ENCODE peak calls at places on chromosomes 16 and 17, in five cellular contexts. B is heart left ventricle, Z is fibroblast of lung, R is lower lobe of right lung, J is aorta. L is an unnamed sample.
A peak's percentile ranks its signal among the peaks of the same experiment; 100 is the strongest.

GRCh38 chr17:63701477-63702222 is 1.7 kb upstream of the LIMD2 start:
- DNase-seq in J (peak; percentile 66), R (peak; percentile 81), B (peak; percentile 46), Z (no peak), L (no peak)

GRCh38 chr17:29569245-29569950 is 897 bp downstream of the TP53I13 start:
- DNase-seq in R (no peak), J (peak; percentile 37), Z (no peak), B (peak; percentile 20), L (peak; percentile 51)

GRCh38 chr16:89096768-89097527 is 3.3 kb downstream of the ACSF3 start:
- DNase-seq in B (no peak), J (no peak), R (no peak), Z (no peak), L (no peak)

GRCh38 chr17:29838961-29839360 is 91.1 kb downstream of the SSH2 start:
- DNase-seq in R (peak; percentile 45), J (no peak), Z (peak; percentile 52), B (peak; percentile 32), L (no peak)

GRCh38 chr17:10197721-10198508 is 491 bp downstream of the GAS7 start:
- DNase-seq in B (peak; percentile 24), Z (no peak), R (peak; percentile 57), J (peak; percentile 60), L (peak; percentile 19)

GRCh38 chr16:53721017-53721416 is 17.1 kb downstream of the FTO start:
- DNase-seq in R (no peak), J (no peak), Z (no peak), B (no peak), L (no peak)

GRCh38 chr17:78173025-78173715 is 4.8 kb downstream of the SYNGR2 start:
- DNase-seq in R (peak; percentile 62), J (no peak), Z (no peak), B (peak; percentile 27), L (no peak)

GRCh38 chr17:81712468-81713003 is 452 bp downstream of the SLC25A10 start:
- DNase-seq in R (no peak), B (no peak), Z (no peak), J (no peak), L (no peak)

GRCh38 chr16:21264226-21265036 is 13.7 kb downstream of the CRYM start:
- DNase-seq in Z (peak; percentile 8), J (no peak), R (no peak), B (peak; percentile 35), L (no peak)

GRCh38 chr17:80449930-80450576 is 26.4 kb downstream of the NPTX1 start:
- DNase-seq in B (no peak), R (no peak), Z (peak; percentile 14), J (no peak), L (no peak)

GRCh38 chr17:10033982-10034381 is 128.9 kb upstream of the RCVRN start:
- DNase-seq in B (no peak), Z (no peak), R (peak; percentile 61), J (peak; percentile 67), L (no peak)

GRCh38 chr16:57616241-57616640 is 12.2 kb upstream of the ADGRG1 start:
- DNase-seq in B (peak; percentile 12), Z (no peak), J (peak; percentile 35), R (no peak), L (no peak)
- H3K4me1 ChIP-seq in B (no peaks in the 10 kb centered on the region), Z (peaks cover 3% of the 10 kb centered on the region), J (no peaks in the 10 kb centered on the region), R (peaks cover 8% of the 10 kb centered on the region), L (no peaks in the 10 kb centered on the region)

DNA sequence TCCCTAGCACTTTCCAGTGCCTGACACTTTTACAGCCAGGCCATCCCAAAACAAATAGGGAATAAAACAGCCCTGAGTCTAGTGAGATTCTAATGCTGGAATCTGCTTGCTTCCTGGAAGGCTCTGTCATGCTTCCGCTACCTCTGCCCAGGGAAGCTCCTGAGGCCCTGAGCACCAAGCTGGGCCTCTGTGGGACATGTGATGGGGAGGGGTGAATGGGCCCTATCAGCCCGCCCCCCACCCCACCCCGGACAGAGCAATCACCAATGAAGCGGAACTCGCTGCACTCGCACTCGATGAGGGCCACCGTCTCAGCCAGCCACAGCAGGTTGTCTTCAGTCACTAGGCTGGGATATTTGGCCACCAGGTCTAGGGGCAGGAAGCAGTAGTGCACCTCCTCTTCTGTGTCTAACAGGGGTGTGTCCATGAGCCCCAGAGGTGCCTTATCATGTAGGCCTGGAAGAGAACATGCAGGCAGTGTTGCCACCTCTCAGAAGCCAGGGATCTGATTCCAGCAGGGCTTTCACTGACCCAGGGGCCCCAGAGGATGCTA is 23.6 kb downstream of the KCTD19 start:
- DNase-seq in B (no peak), J (no peak), R (no peak), Z (no peak), L (no peak)
- H3K27ac ChIP-seq in B (no peak overlapping the region), J (no peak overlapping the region), R (no peak overlapping the region), Z (no peak overlapping the region), L (no peak overlapping the region)

GRCh38 chr16:56365552-56365951 is 59.8 kb downstream of the AMFR start:
- DNase-seq in R (no peak), B (no peak), J (no peak), Z (no peak), L (no peak)
- H3K36me3 ChIP-seq in R (peaks cover 87% of the 10 kb centered on the region), B (peaks cover 26% of the 10 kb centered on the region), J (peaks cover 5% of the 10 kb centered on the region), Z (peaks cover 18% of the 10 kb centered on the region), L (peaks cover 77% of the 10 kb centered on the region)

GRCh38 chr16:58047557-58048348 is 22.2 kb downstream of the MMP15 start:
- DNase-seq in R (no peak), J (no peak), Z (no peak), B (peak; percentile 54), L (no peak)
- H3K4me1 ChIP-seq in R (peaks cover 25% of the 10 kb centered on the region), J (no peaks in the 10 kb centered on the region), Z (no peaks in the 10 kb centered on the region), B (peaks cover 55% of the 10 kb centered on the region), L (peaks cover 4% of the 10 kb centered on the region)

L was measured in psoas muscle.